ENCODE peak calls at places on chromosomes 11 and 22, in seven cellular contexts. One of them, this sample, is unnamed.

GRCh38 chr22:48709453-48709852 is 1118.2 kb downstream of the BRD1 start:
- DNase-seq in fibroblast of lung: no peak
- DNase-seq in uterus: no peak
- DNase-seq in A549: no peak
- DNase-seq in breast epithelium: no peak
- DNase-seq in endodermal cell: no peak
- DNase-seq in Peyer's patch: no peak
- DNase-seq in this sample: no peak

GRCh38 chr11:123186291-123186690 is 8.8 kb downstream of the CLMP start:
- DNase-seq in fibroblast of lung: no peak
- DNase-seq in uterus: no peak
- DNase-seq in A549: no peak
- DNase-seq in breast epithelium: no peak
- DNase-seq in endodermal cell: no peak
- DNase-seq in Peyer's patch: no peak
- DNase-seq in this sample: no peak

GRCh38 chr11:65899356-65900124 is 648 bp downstream of the FOSL1 start:
- DNase-seq in fibroblast of lung: peak; percentile 76
- DNase-seq in uterus: peak; percentile 50
- DNase-seq in A549: peak; percentile 83
- DNase-seq in breast epithelium: no peak
- DNase-seq in endodermal cell: peak; percentile 82
- DNase-seq in Peyer's patch: peak; percentile 79
- DNase-seq in this sample: peak; percentile 71

GRCh38 chr11:110087820-110088534 is 5.2 kb upstream of the ZC3H12C start:
- DNase-seq in fibroblast of lung: peak; percentile 88
- DNase-seq in uterus: no peak
- DNase-seq in A549: no peak
- DNase-seq in breast epithelium: no peak
- DNase-seq in endodermal cell: no peak
- DNase-seq in Peyer's patch: no peak
- DNase-seq in this sample: peak; percentile 73

GRCh38 chr11:112795142-112795815 is 165.9 kb upstream of the NCAM1 start:
- DNase-seq in fibroblast of lung: peak; percentile 53
- DNase-seq in uterus: no peak
- DNase-seq in A549: peak; percentile 37
- DNase-seq in breast epithelium: no peak
- DNase-seq in endodermal cell: peak; percentile 86
- DNase-seq in Peyer's patch: peak; percentile 58
- DNase-seq in this sample: peak; percentile 12

GRCh38 chr11:28026634-28027290 is 81.2 kb downstream of the KIF18A start:
- DNase-seq in fibroblast of lung: no peak
- DNase-seq in uterus: no peak
- DNase-seq in A549: no peak
- DNase-seq in breast epithelium: no peak
- DNase-seq in endodermal cell: no peak
- DNase-seq in Peyer's patch: no peak
- DNase-seq in this sample: no peak

GRCh38 chr11:46896719-46897406 is 21.5 kb downstream of the LRP4 start:
- DNase-seq in fibroblast of lung: peak; percentile 41
- DNase-seq in uterus: no peak
- DNase-seq in A549: peak; percentile 68
- DNase-seq in breast epithelium: no peak
- DNase-seq in endodermal cell: no peak
- DNase-seq in Peyer's patch: no peak
- DNase-seq in this sample: peak; percentile 31

GRCh38 chr22:41902932-41903421 is 11.9 kb downstream of the SHISA8 start:
- DNase-seq in fibroblast of lung: no peak
- DNase-seq in uterus: no peak
- DNase-seq in A549: no peak
- DNase-seq in breast epithelium: no peak
- DNase-seq in endodermal cell: peak; percentile 41
- DNase-seq in Peyer's patch: no peak
- DNase-seq in this sample: no peak

GRCh38 chr11:105393326-105393725 is 216.5 kb upstream of the GRIA4 start:
- DNase-seq in fibroblast of lung: no peak
- DNase-seq in uterus: no peak
- DNase-seq in A549: no peak
- DNase-seq in breast epithelium: no peak
- DNase-seq in endodermal cell: no peak
- DNase-seq in Peyer's patch: no peak
- DNase-seq in this sample: no peak

GRCh38 chr11:76161261-76161961 is 44.9 kb downstream of the WNT11 start:
- DNase-seq in fibroblast of lung: no peak
- DNase-seq in uterus: no peak
- DNase-seq in A549: no peak
- DNase-seq in breast epithelium: no peak
- DNase-seq in endodermal cell: no peak
- DNase-seq in Peyer's patch: no peak
- DNase-seq in this sample: no peak

GRCh38 chr11:134164490-134165370 is 59.0 kb downstream of the NCAPD3 start:
- DNase-seq in fibroblast of lung: no peak
- DNase-seq in uterus: no peak
- DNase-seq in A549: peak; percentile 71
- DNase-seq in breast epithelium: no peak
- DNase-seq in endodermal cell: peak; percentile 63
- DNase-seq in Peyer's patch: no peak
- DNase-seq in this sample: no peak

GRCh38 chr11:125273519-125274000 is 109.0 kb downstream of the PKNOX2 start:
- DNase-seq in fibroblast of lung: no peak
- DNase-seq in uterus: no peak
- DNase-seq in A549: no peak
- DNase-seq in breast epithelium: no peak
- DNase-seq in endodermal cell: no peak
- DNase-seq in Peyer's patch: no peak
- DNase-seq in this sample: no peak

GRCh38 chr11:9799901-9800300 is 136.0 kb downstream of the SWAP70 start:
- DNase-seq in fibroblast of lung: peak; percentile 28
- DNase-seq in uterus: no peak
- DNase-seq in A549: no peak
- DNase-seq in breast epithelium: no peak
- DNase-seq in endodermal cell: no peak
- DNase-seq in Peyer's patch: no peak
- DNase-seq in this sample: no peak

GRCh38 chr22:11605468-11605981 is 3922.5 kb upstream of the OR11H1 start:
- DNase-seq in fibroblast of lung: no peak
- DNase-seq in uterus: no peak
- DNase-seq in A549: no peak
- DNase-seq in breast epithelium: no peak
- DNase-seq in endodermal cell: no peak
- DNase-seq in Peyer's patch: no peak
- DNase-seq in this sample: no peak

GRCh38 chr11:95671768-95672167 is 117.8 kb downstream of the FAM76B start:
- DNase-seq in fibroblast of lung: peak; percentile 69
- DNase-seq in uterus: no peak
- DNase-seq in A549: no peak
- DNase-seq in breast epithelium: no peak
- DNase-seq in endodermal cell: no peak
- DNase-seq in Peyer's patch: no peak
- DNase-seq in this sample: no peak

GRCh38 chr11:70834277-70834940 is 418.0 kb downstream of the SHANK2 start:
- DNase-seq in fibroblast of lung: no peak
- DNase-seq in uterus: no peak
- DNase-seq in A549: no peak
- DNase-seq in breast epithelium: no peak
- DNase-seq in endodermal cell: peak; percentile 69
- DNase-seq in Peyer's patch: no peak
- DNase-seq in this sample: no peak

GRCh38 chr11:36296925-36297604 is 977 bp downstream of the PRR5L start:
- DNase-seq in fibroblast of lung: peak; percentile 22
- DNase-seq in uterus: no peak
- DNase-seq in A549: no peak
- DNase-seq in breast epithelium: no peak
- DNase-seq in endodermal cell: no peak
- DNase-seq in Peyer's patch: peak; percentile 57
- DNase-seq in this sample: peak; percentile 58

GRCh38 chr11:67389477-67389876 is 2.3 kb upstream of the RAD9A start:
- DNase-seq in fibroblast of lung: no peak
- DNase-seq in uterus: no peak
- DNase-seq in A549: peak; percentile 59
- DNase-seq in breast epithelium: no peak
- DNase-seq in endodermal cell: peak; percentile 93
- DNase-seq in Peyer's patch: peak; percentile 82
- DNase-seq in this sample: no peak

GRCh38 chr11:62505112-62505783 is 41.4 kb downstream of the AHNAK start:
- DNase-seq in fibroblast of lung: no peak
- DNase-seq in uterus: no peak
- DNase-seq in A549: no peak
- DNase-seq in breast epithelium: no peak
- DNase-seq in endodermal cell: peak; percentile 85
- DNase-seq in Peyer's patch: peak; percentile 87
- DNase-seq in this sample: peak; percentile 16
- H3K27ac ChIP-seq in fibroblast of lung: no peak overlapping the region
- H3K27ac ChIP-seq in uterus: peak overlapping the region; percentile 77
- H3K27ac ChIP-seq in A549: peak overlapping the region; percentile 36
- H3K27ac ChIP-seq in breast epithelium: no peak overlapping the region
- H3K27ac ChIP-seq in endodermal cell: no peak overlapping the region
- H3K27ac ChIP-seq in Peyer's patch: no peak overlapping the region
- H3K27ac ChIP-seq in this sample: no peak overlapping the region

DNA sequence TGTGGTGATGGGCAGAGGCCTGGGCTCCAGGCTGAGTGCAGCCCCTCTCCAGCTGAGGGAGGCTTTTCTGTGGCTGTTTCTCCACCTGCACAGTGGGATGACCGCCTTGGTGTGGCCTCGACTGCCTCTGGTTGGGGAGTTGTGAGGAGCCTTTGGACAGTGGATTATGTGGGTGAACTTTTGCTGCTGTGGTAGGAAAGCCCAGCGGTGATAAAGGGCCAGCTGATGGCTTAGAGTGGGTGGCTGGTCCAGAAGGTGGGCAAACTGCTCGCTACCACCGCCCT is 1.4 kb upstream of the ESRRA start:
- DNase-seq in fibroblast of lung: no peak
- DNase-seq in uterus: no peak
- DNase-seq in A549: no peak
- DNase-seq in breast epithelium: no peak
- DNase-seq in endodermal cell: no peak
- DNase-seq in Peyer's patch: no peak
- DNase-seq in this sample: no peak
- H3K4me3 ChIP-seq in fibroblast of lung: peak overlapping the region; percentile 76
- H3K4me3 ChIP-seq in uterus: no peak overlapping the region
- H3K4me3 ChIP-seq in A549: peak overlapping the region; percentile 53
- H3K4me3 ChIP-seq in breast epithelium: peak overlapping the region; percentile 69
- H3K4me3 ChIP-seq in endodermal cell: peak overlapping the region; percentile 88
- H3K4me3 ChIP-seq in Peyer's patch: peak overlapping the region; percentile 65
- H3K4me3 ChIP-seq in this sample: peak overlapping the region; percentile 54

GRCh38 chr11:118338637-118339061 is 3.9 kb downstream of the CD3D start:
- DNase-seq in fibroblast of lung: no peak
- DNase-seq in uterus: no peak
- DNase-seq in A549: no peak
- DNase-seq in breast epithelium: no peak
- DNase-seq in endodermal cell: no peak
- DNase-seq in Peyer's patch: peak; percentile 91
- DNase-seq in this sample: no peak

GRCh38 chr11:118339281-118340045 is 3.0 kb downstream of the CD3D start:
- DNase-seq in fibroblast of lung: no peak
- DNase-seq in uterus: no peak
- DNase-seq in A549: no peak
- DNase-seq in breast epithelium: no peak
- DNase-seq in endodermal cell: no peak
- DNase-seq in Peyer's patch: no peak
- DNase-seq in this sample: no peak

GRCh38 chr11:118340437-118340836 is 2.1 kb downstream of the CD3D start:
- DNase-seq in fibroblast of lung: no peak
- DNase-seq in uterus: no peak
- DNase-seq in A549: no peak
- DNase-seq in breast epithelium: no peak
- DNase-seq in endodermal cell: no peak
- DNase-seq in Peyer's patch: no peak
- DNase-seq in this sample: no peak

GRCh38 chr11:118334746-118335145 is 7.8 kb downstream of the CD3D start:
- DNase-seq in fibroblast of lung: no peak
- DNase-seq in uterus: no peak
- DNase-seq in A549: no peak
- DNase-seq in breast epithelium: no peak
- DNase-seq in endodermal cell: no peak
- DNase-seq in Peyer's patch: no peak
- DNase-seq in this sample: no peak
- H3K27ac ChIP-seq in fibroblast of lung: no peak overlapping the region
- H3K27ac ChIP-seq in uterus: no peak overlapping the region
- H3K27ac ChIP-seq in A549: no peak overlapping the region
- H3K27ac ChIP-seq in breast epithelium: no peak overlapping the region
- H3K27ac ChIP-seq in endodermal cell: no peak overlapping the region
- H3K27ac ChIP-seq in Peyer's patch: peak overlapping the region; percentile 27
- H3K27ac ChIP-seq in this sample: no peak overlapping the region

DNA sequence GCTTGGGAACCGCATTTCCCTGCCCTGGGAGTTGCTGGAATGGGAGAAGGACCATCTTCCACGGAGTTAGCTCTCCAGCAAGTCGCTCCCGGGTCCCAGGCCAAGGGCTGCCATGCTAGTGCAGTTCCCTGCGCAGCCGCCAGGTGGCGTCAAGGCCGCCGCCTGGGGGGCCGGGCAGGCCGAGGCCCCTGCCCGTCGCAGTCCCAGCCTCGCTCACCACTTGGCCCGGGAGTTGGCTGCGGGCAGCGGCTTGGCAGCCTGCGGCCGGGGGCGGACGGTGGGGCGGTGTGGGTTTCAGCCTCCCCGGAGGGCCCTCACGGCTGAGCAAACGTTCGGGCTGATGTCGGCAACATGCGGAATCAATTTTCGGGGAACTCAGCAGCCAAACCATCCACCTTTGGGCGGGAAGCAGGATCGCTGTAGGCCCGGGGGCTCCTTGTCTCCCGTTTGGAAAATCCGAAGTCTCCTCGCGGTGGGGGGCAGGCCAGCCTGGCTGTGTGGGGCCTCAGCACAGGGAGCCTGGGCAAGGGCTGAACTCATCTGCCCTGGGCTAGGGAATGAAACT is 415.1 kb downstream of the SOX6 start:
- DNase-seq in fibroblast of lung: peak; percentile 50
- DNase-seq in uterus: peak; percentile 22
- DNase-seq in A549: no peak
- DNase-seq in breast epithelium: no peak
- DNase-seq in endodermal cell: peak; percentile 93
- DNase-seq in Peyer's patch: no peak
- DNase-seq in this sample: no peak
- H3K4me3 ChIP-seq in fibroblast of lung: no peak overlapping the region
- H3K4me3 ChIP-seq in uterus: no peak overlapping the region
- H3K4me3 ChIP-seq in A549: no peak overlapping the region
- H3K4me3 ChIP-seq in breast epithelium: peak overlapping the region; percentile 40
- H3K4me3 ChIP-seq in endodermal cell: no peak overlapping the region
- H3K4me3 ChIP-seq in Peyer's patch: no peak overlapping the region
- H3K4me3 ChIP-seq in this sample: peak overlapping the region; percentile 24

DNA sequence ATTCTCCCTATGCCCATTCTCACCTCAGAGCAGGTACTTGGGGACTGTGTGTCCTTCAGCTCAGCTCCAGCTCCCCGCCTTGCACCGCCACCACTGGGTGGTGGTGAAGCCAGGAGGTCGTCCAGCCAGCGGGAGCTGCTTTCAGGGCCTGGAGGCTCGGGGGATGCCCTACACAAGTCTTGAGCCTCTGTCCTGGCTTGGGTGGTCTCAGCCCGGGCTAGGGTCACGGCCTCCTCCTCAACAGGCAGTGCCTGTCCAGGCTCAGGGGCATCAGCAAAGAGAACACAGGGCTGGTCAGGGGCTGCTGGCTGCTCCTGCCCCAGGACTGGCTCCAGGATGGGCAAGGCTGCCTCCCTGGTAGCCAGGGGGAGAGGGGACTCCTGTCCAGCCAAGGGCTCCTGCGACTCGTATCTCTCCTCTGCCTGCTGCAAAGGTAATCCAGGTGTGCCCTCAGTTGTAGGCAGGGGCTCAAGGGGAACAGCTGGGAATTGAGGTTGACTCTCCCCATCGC is 12.2 kb downstream of the TNKS1BP1 start:
- DNase-seq in fibroblast of lung: no peak
- DNase-seq in uterus: no peak
- DNase-seq in A549: no peak
- DNase-seq in breast epithelium: no peak
- DNase-seq in endodermal cell: no peak
- DNase-seq in Peyer's patch: no peak
- DNase-seq in this sample: no peak
- H3K27ac ChIP-seq in fibroblast of lung: no peak overlapping the region
- H3K27ac ChIP-seq in uterus: peak overlapping the region; percentile 95
- H3K27ac ChIP-seq in A549: peak overlapping the region; percentile 93
- H3K27ac ChIP-seq in breast epithelium: peak overlapping the region; percentile 92
- H3K27ac ChIP-seq in endodermal cell: no peak overlapping the region
- H3K27ac ChIP-seq in Peyer's patch: no peak overlapping the region
- H3K27ac ChIP-seq in this sample: no peak overlapping the region

This sample was measured in brain microvascular endothelial cell.